ENCODE peak calls at places on chromosomes 5 and 9, in six cellular contexts. L, Y, M, J, F and N are unnamed samples.

GRCh38 chr9:108297025-108297424 is 558.8 kb downstream of the ACTL7B start:
- DNase-seq in L (peak), J (no peak), F (no peak), Y (no peak), M (no peak), N (no peak)

GRCh38 chr5:129906177-129906887 is 2.1 kb downstream of the CHSY3 start:
- DNase-seq in F (no peak), Y (peak), M (no peak), J (peak), L (no peak), N (peak)

GRCh38 chr5:169100735-169101075 is 200.2 kb downstream of the SLIT3 start:
- DNase-seq in L (no peak), F (peak), Y (no peak), J (no peak), M (no peak), N (no peak)

GRCh38 chr5:179135006-179135405 is 74.8 kb downstream of the ZNF354C start:
- DNase-seq in M (no peak), J (no peak), Y (no peak), F (no peak), L (no peak), N (peak)

GRCh38 chr5:98492258-98492657 is 281.2 kb upstream of the RGMB start:
- DNase-seq in J (no peak), Y (no peak), L (no peak), F (no peak), M (no peak), N (no peak)

GRCh38 chr5:176608142-176608705 is 1.7 kb downstream of the GPRIN1 start:
- DNase-seq in F (no peak), J (no peak), L (no peak), Y (no peak), M (no peak), N (no peak)

GRCh38 chr5:555058-555623 is 30.9 kb upstream of the SLC9A3 start:
- DNase-seq in M (peak), F (no peak), Y (no peak), J (no peak), L (no peak), N (no peak)

GRCh38 chr5:113232246-113232645 is 202.5 kb downstream of the TSSK1B start:
- DNase-seq in J (no peak), Y (no peak), F (no peak), M (no peak), L (no peak), N (no peak)

GRCh38 chr5:142542906-142543305 is 143.0 kb downstream of the FGF1 start:
- DNase-seq in M (no peak), L (peak), Y (no peak), F (no peak), J (no peak), N (no peak)

GRCh38 chr9:134205636-134206316 is 41.4 kb upstream of the RNU6ATAC start:
- DNase-seq in L (peak), M (no peak), J (no peak), F (no peak), Y (no peak), N (no peak)

GRCh38 chr5:147756566-147756965 is 26.0 kb downstream of the JAKMIP2 start:
- DNase-seq in J (no peak), F (no peak), M (no peak), Y (no peak), L (no peak), N (no peak)

GRCh38 chr5:71996789-71997188 is 110.5 kb upstream of the MAP1B start:
- DNase-seq in Y (no peak), M (no peak), F (no peak), J (no peak), L (no peak), N (no peak)

GRCh38 chr5:31854625-31855526 is 215.9 kb downstream of the PDZD2 start:
- DNase-seq in M (peak), Y (peak), F (peak), L (no peak), J (no peak), N (peak)

GRCh38 chr9:130043654-130044623 is 950 bp upstream of the FNBP1 start:
- DNase-seq in Y (peak), L (peak), F (no peak), J (no peak), M (peak), N (peak)

GRCh38 chr9:2324742-2325141 is 296.8 kb upstream of the VLDLR start:
- DNase-seq in J (no peak), L (no peak), M (no peak), Y (no peak), F (no peak), N (no peak)

GRCh38 chr9:2297771-2298170 is 282.6 kb downstream of the SMARCA2 start:
- DNase-seq in J (no peak), M (no peak), L (no peak), F (no peak), Y (no peak), N (no peak)

GRCh38 chr5:134503937-134504437 is 21.5 kb upstream of the JADE2 start:
- DNase-seq in Y (peak), L (peak), F (no peak), M (no peak), J (no peak), N (no peak)

GRCh38 chr5:107268241-107268640 is 402.5 kb downstream of the EFNA5 start:
- DNase-seq in F (no peak), J (no peak), L (peak), M (no peak), Y (no peak), N (no peak)

GRCh38 chr5:107266100-107266499 is 404.6 kb downstream of the EFNA5 start:
- DNase-seq in Y (no peak), J (no peak), M (no peak), F (no peak), L (no peak), N (no peak)

GRCh38 chr5:107257885-107258520 is 412.7 kb downstream of the EFNA5 start:
- DNase-seq in J (no peak), F (no peak), M (no peak), Y (no peak), L (no peak), N (no peak)

GRCh38 chr5:107265268-107265667 is 405.5 kb downstream of the EFNA5 start:
- DNase-seq in L (no peak), M (no peak), F (no peak), J (no peak), Y (no peak), N (no peak)

DNA sequence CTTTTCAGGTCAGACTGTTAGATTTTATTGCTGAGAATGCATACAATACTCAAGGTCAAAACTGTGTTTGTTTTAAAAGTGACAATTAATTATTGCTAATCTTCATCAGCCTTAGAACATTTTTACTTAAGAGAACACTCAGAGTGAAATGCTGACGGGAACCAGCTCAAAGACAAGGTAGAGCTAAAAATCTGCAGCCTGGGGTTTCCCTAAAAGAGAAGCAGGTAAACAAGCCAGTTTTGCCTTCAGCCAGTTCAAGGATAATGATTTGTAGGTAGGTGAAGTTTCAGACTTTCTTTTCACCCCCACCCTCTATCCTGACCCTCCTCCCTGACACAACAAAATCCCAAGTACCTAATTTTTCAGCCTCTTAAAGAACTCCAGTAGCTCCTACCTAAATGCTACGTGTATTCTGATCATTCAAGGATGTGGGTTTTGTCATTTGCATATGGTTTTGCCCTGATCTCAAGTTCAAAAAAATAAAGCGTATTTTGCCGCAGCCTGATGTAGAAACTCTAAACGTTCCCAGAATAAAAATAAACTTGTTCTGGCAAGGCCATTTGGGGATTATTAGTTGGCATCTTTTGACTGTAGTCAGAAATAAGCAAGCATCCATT is 407.2 kb downstream of the EFNA5 start:
- DNase-seq in M (no peak), J (no peak), F (no peak), Y (no peak), L (no peak), N (no peak)
- H3K4me3 ChIP-seq in M (no peak), J (no peak), F (no peak), Y (no peak), L (no peak), N (no peak)

GRCh38 chr5:131973981-131974380 is 28.5 kb upstream of the MEIKIN start:
- DNase-seq in F (no peak), L (no peak), Y (no peak), J (no peak), M (no peak), N (no peak)

GRCh38 chr5:131973089-131973712 is 27.7 kb upstream of the MEIKIN start:
- DNase-seq in J (no peak), L (no peak), M (no peak), F (no peak), Y (peak), N (no peak)

GRCh38 chr5:131974622-131974955 is 29.1 kb upstream of the MEIKIN start:
- DNase-seq in Y (peak), J (no peak), M (no peak), L (no peak), F (no peak), N (no peak)

GRCh38 chr5:131976414-131977211 is 31.1 kb upstream of the MEIKIN start:
- DNase-seq in F (no peak), L (no peak), Y (peak), M (no peak), J (no peak), N (no peak)

GRCh38 chr5:131974956-131975726 is 29.7 kb upstream of the MEIKIN start:
- DNase-seq in M (no peak), F (no peak), L (no peak), J (no peak), Y (peak), N (no peak)
- H3K4me3 ChIP-seq in M (no peak), F (no peak), L (no peak), J (no peak), Y (no peak), N (no peak)

GRCh38 chr5:81779125-81779934 is 28.4 kb upstream of the SSBP2 start:
- DNase-seq in M (peak), Y (no peak), J (peak), F (no peak), L (peak), N (no peak)
- H3K4me3 ChIP-seq in M (no peak), Y (peak), J (no peak), F (no peak), L (peak), N (no peak)

GRCh38 chr9:137589441-137590122 is 730 bp downstream of the ZMYND19 start:
- DNase-seq in F (no peak), M (peak), Y (no peak), J (peak), L (no peak), N (no peak)

GRCh38 chr9:137588311-137588710 is 2.0 kb downstream of the ZMYND19 start:
- DNase-seq in J (no peak), F (no peak), L (no peak), M (no peak), Y (no peak), N (no peak)

GRCh38 chr9:137590469-137591383 is at the start of gene ZMYND19:
- DNase-seq in F (peak), J (peak), L (peak), M (peak), Y (peak), N (peak)

GRCh38 chr9:137590123-137590468 is 216 bp downstream of the ZMYND19 start:
- DNase-seq in Y (no peak), J (no peak), M (no peak), L (no peak), F (no peak), N (no peak)

GRCh38 chr9:137588891-137589290 is 1.4 kb downstream of the ZMYND19 start:
- DNase-seq in J (no peak), L (no peak), F (no peak), M (no peak), Y (no peak), N (no peak)
- H3K4me3 ChIP-seq in J (peak), L (no peak), F (peak), M (no peak), Y (peak), N (peak)

GRCh38 chr9:106019702-106020101 is 325.4 kb downstream of the TMEM38B start:
- DNase-seq in F (no peak), L (no peak), Y (no peak), M (no peak), J (no peak), N (no peak)

GRCh38 chr9:106017198-106017740 is 322.9 kb downstream of the TMEM38B start:
- DNase-seq in M (no peak), F (no peak), L (no peak), J (no peak), Y (no peak), N (no peak)

GRCh38 chr9:106023455-106023854 is 329.1 kb downstream of the TMEM38B start:
- DNase-seq in Y (no peak), J (no peak), L (no peak), M (no peak), F (no peak), N (no peak)

GRCh38 chr9:106019017-106019692 is 324.8 kb downstream of the TMEM38B start:
- DNase-seq in Y (no peak), L (no peak), F (no peak), J (no peak), M (no peak), N (no peak)
- H3K4me3 ChIP-seq in Y (no peak), L (no peak), F (no peak), J (no peak), M (no peak), N (no peak)

GRCh38 chr5:83564069-83564749 is 92.7 kb downstream of the VCAN start:
- DNase-seq in J (no peak), M (no peak), L (peak), F (peak), Y (no peak), N (peak)

GRCh38 chr5:83562207-83562606 is 90.7 kb downstream of the VCAN start:
- DNase-seq in F (no peak), J (no peak), L (no peak), M (no peak), Y (no peak), N (no peak)

GRCh38 chr5:83567741-83568530 is 96.4 kb downstream of the VCAN start:
- DNase-seq in Y (no peak), L (peak), F (no peak), M (no peak), J (peak), N (no peak)

GRCh38 chr5:83562817-83563557 is 91.4 kb downstream of the VCAN start:
- DNase-seq in J (no peak), F (no peak), L (peak), M (no peak), Y (no peak), N (peak)

GRCh38 chr5:83563631-83564030 is 92.1 kb downstream of the VCAN start:
- DNase-seq in M (no peak), Y (no peak), J (peak), L (no peak), F (no peak), N (peak)
- H3K4me3 ChIP-seq in M (no peak), Y (no peak), J (no peak), L (no peak), F (no peak), N (no peak)